ENCODE peak calls at places on chromosome 18, in four cellular contexts. A, I, G and V are unnamed samples.

GRCh38 chr18:13597068-13597467 is 129.3 kb downstream of the FAM210A start:
- DNase-seq in I (no peak), G (no peak), A (no peak), V (no peak)

GRCh38 chr18:33744032-33744697 is 166.1 kb downstream of the ASXL3 start:
- DNase-seq in G (no peak), I (no peak), A (no peak), V (no peak)

GRCh38 chr18:62587689-62588088 is 64.9 kb downstream of the ZCCHC2 start:
- DNase-seq in G (no peak), I (no peak), A (no peak), V (no peak)

GRCh38 chr18:74331404-74331803 is 15.8 kb downstream of the C18orf63 start:
- DNase-seq in G (peak), I (no peak), A (no peak), V (peak)

GRCh38 chr18:48002933-48003365 is 72.5 kb upstream of the SMAD2 start:
- DNase-seq in G (no peak), I (no peak), A (no peak), V (no peak)

GRCh38 chr18:32907656-32908441 is 135.0 kb upstream of the KLHL14 start:
- DNase-seq in A (no peak), G (no peak), I (no peak), V (no peak)

GRCh38 chr18:23719634-23720201 is 30.5 kb downstream of the LAMA3 start:
- DNase-seq in I (peak), G (peak), A (no peak), V (no peak)

GRCh38 chr18:45628979-45629958 is 14.0 kb downstream of the SLC14A2 start:
- DNase-seq in G (no peak), A (no peak), I (no peak), V (no peak)

GRCh38 chr18:45127395-45127794 is 446.7 kb downstream of the SETBP1 start:
- DNase-seq in A (no peak), I (no peak), G (no peak), V (no peak)

GRCh38 chr18:79598046-79598884 is 81.3 kb upstream of the CTDP1 start:
- DNase-seq in G (no peak), I (no peak), A (no peak), V (no peak)

GRCh38 chr18:49849331-49850217 is 36.2 kb upstream of the ACAA2 start:
- DNase-seq in I (peak), A (no peak), G (peak), V (peak)
- TF ChIP-seq TARDBP in I (no peak), A (no peak), G (no peak), V (no peak)

GRCh38 chr18:54880706-54881105 is 52.4 kb downstream of the RAB27B start:
- DNase-seq in A (no peak), I (peak), G (no peak), V (no peak)
- TF ChIP-seq TARDBP in A (no peak), I (no peak), G (no peak), V (no peak)

GRCh38 chr18:58674159-58674558 is 2.9 kb downstream of the MALT1 start:
- DNase-seq in I (no peak), A (no peak), G (no peak), V (no peak)
- TF ChIP-seq TARDBP in I (no peak), A (no peak), G (no peak), V (no peak)

GRCh38 chr18:49050462-49050861 is 99.7 kb upstream of the SMAD7 start:
- DNase-seq in G (no peak), I (no peak), A (no peak), V (no peak)

GRCh38 chr18:49055196-49055595 is 104.4 kb upstream of the SMAD7 start:
- DNase-seq in I (no peak), A (no peak), G (no peak), V (no peak)

GRCh38 chr18:49055787-49056186 is 105.0 kb upstream of the SMAD7 start:
- DNase-seq in G (no peak), I (peak), A (peak), V (no peak)

GRCh38 chr18:49051323-49051967 is 100.7 kb upstream of the SMAD7 start:
- DNase-seq in G (no peak), I (no peak), A (no peak), V (no peak)

DNA sequence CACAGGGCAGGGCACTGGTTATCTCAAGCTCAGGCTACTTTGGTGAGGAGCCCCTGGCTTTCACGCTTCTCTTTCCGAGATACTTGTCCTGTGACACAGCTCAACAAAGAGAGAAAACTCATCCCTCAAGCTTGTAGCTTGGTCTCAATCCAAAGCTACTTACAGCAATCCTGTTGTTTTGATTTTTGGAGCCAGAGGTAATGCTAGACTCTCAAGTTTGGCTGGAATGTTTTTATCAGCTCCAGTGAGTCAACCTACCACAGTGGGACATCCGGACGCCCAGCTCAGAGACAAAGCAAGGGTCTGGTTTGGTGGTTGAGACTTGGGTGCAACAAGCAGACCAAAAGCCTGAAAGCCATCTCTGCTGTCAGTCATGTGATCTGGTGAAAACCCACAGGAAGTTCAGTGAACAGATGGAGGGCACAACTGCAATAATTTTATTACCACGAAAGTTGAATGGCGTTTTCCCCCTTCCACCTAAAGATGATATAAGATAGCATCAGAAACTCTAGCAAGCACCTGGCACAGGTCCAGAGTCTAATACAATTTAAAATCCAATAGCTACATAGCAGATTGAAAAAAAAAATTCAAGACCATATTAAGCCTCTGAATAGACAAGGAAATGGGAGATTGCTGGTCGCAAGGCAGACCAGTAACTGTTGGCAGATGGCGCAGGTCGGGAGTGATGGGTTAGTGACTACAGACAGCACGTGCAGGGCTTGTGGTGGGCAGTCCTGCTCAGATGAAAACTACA is 102.3 kb upstream of the SMAD7 start:
- DNase-seq in A (no peak), I (no peak), G (no peak), V (no peak)
- TF ChIP-seq TARDBP in A (no peak), I (no peak), G (no peak), V (no peak)